ENCODE peak calls at places on chromosomes 1 and 21, in five cellular contexts. One of them, this sample, is unnamed.

GRCh38 chr21:46424062-46424591 is 34.6 kb upstream of the DIP2A start:
- DNase-seq in tibial artery: no peak
- DNase-seq in PC-9: no peak
- DNase-seq in H9: no peak
- DNase-seq in OCI-LY7: no peak
- DNase-seq in this sample: no peak

GRCh38 chr1:26045712-26046312 is at the start of gene SLC30A2:
- DNase-seq in tibial artery: no peak
- DNase-seq in OCI-LY7: no peak
- DNase-seq in PC-9: no peak
- DNase-seq in H9: peak; percentile 65
- DNase-seq in this sample: peak; percentile 57

GRCh38 chr1:86224651-86225050 is 68.1 kb upstream of the COL24A1 start:
- DNase-seq in tibial artery: no peak
- DNase-seq in OCI-LY7: no peak
- DNase-seq in PC-9: no peak
- DNase-seq in H9: no peak
- DNase-seq in this sample: no peak

GRCh38 chr1:40039245-40039756 is 1.2 kb upstream of the CAP1 start:
- DNase-seq in tibial artery: peak; percentile 82
- DNase-seq in H9: no peak
- DNase-seq in OCI-LY7: peak; percentile 88
- DNase-seq in PC-9: no peak
- DNase-seq in this sample: no peak

GRCh38 chr1:3429320-3429719 is 25.1 kb upstream of the ARHGEF16 start:
- DNase-seq in PC-9: no peak
- DNase-seq in OCI-LY7: no peak
- DNase-seq in tibial artery: no peak
- DNase-seq in H9: no peak
- DNase-seq in this sample: no peak

GRCh38 chr21:31201548-31201947 is 142.5 kb downstream of the TIAM1 start:
- DNase-seq in H9: no peak
- DNase-seq in OCI-LY7: no peak
- DNase-seq in tibial artery: no peak
- DNase-seq in PC-9: no peak
- DNase-seq in this sample: no peak

GRCh38 chr1:172823534-172823933 is 164.6 kb downstream of the FASLG start:
- DNase-seq in OCI-LY7: no peak
- DNase-seq in H9: no peak
- DNase-seq in PC-9: no peak
- DNase-seq in tibial artery: no peak
- DNase-seq in this sample: no peak

GRCh38 chr1:150066838-150067183 is 765 bp upstream of the VPS45 start:
- DNase-seq in PC-9: no peak
- DNase-seq in OCI-LY7: peak; percentile 83
- DNase-seq in H9: peak; percentile 81
- DNase-seq in tibial artery: peak; percentile 83
- DNase-seq in this sample: peak; percentile 76

GRCh38 chr1:109823543-109824348 is 60.0 kb upstream of the EPS8L3 start:
- DNase-seq in OCI-LY7: no peak
- DNase-seq in tibial artery: peak; percentile 92
- DNase-seq in H9: no peak
- DNase-seq in PC-9: peak; percentile 69
- DNase-seq in this sample: peak; percentile 35

GRCh38 chr1:87348346-87349019 is 19.8 kb downstream of the LMO4 start:
- DNase-seq in tibial artery: no peak
- DNase-seq in H9: no peak
- DNase-seq in OCI-LY7: no peak
- DNase-seq in PC-9: no peak
- DNase-seq in this sample: no peak

GRCh38 chr1:16606106-16606505 is 7.3 kb downstream of the NBPF1 start:
- DNase-seq in PC-9: no peak
- DNase-seq in tibial artery: no peak
- DNase-seq in H9: peak; percentile 15
- DNase-seq in OCI-LY7: no peak
- DNase-seq in this sample: no peak

GRCh38 chr21:45748593-45748992 is 105.1 kb downstream of the PCBP3 start:
- DNase-seq in tibial artery: peak; percentile 58
- DNase-seq in H9: no peak
- DNase-seq in OCI-LY7: no peak
- DNase-seq in PC-9: no peak
- DNase-seq in this sample: no peak

GRCh38 chr1:243421784-243422183 is 165.9 kb downstream of the SDCCAG8 start:
- DNase-seq in tibial artery: no peak
- DNase-seq in OCI-LY7: no peak
- DNase-seq in H9: peak; percentile 40
- DNase-seq in PC-9: peak; percentile 43
- DNase-seq in this sample: no peak

DNA sequence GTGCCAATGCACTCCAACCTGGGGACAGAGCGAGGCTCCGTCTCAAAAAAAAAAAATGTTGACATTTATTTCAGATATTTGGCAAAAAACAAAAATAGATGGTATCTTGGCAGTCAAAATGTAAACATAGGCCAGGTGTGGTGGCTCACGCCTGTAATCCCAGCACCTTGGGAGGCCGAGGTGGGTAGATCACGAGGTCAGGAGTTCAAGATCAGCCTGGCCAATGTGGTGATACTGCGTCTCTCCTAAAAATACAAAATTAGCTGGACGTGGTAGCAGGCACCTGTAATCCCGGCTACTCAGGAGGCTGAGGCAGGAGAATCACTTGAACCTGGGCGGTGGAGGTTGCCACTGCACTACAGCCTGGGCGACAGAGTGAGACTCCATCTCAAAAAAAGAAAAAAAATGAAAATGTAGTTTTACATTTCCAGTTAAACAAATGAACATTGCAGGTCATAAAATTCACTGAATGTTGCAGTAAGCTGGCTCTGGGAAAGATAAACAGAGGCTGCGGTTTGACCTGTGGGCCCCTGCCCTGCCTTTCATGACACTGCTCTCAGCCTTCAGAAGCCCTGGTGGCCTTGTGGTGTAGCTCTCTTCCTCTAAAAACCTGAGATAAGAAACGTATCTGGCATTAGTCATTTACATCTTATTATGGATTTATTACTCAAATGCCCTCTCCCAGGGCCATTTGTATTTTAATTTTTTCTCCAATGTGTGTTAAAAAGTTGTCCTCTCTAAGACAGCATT is 12.2 kb upstream of the SLC44A3 start:
- DNase-seq in H9: no peak
- DNase-seq in OCI-LY7: no peak
- DNase-seq in PC-9: peak; percentile 70
- DNase-seq in tibial artery: no peak
- DNase-seq in this sample: no peak
- TF ChIP-seq CTCF in H9: peak; percentile 16
- TF ChIP-seq CTCF in OCI-LY7: no peak
- TF ChIP-seq CTCF in PC-9: no peak
- TF ChIP-seq CTCF in tibial artery: no peak
- TF ChIP-seq CTCF in this sample: no peak

DNA sequence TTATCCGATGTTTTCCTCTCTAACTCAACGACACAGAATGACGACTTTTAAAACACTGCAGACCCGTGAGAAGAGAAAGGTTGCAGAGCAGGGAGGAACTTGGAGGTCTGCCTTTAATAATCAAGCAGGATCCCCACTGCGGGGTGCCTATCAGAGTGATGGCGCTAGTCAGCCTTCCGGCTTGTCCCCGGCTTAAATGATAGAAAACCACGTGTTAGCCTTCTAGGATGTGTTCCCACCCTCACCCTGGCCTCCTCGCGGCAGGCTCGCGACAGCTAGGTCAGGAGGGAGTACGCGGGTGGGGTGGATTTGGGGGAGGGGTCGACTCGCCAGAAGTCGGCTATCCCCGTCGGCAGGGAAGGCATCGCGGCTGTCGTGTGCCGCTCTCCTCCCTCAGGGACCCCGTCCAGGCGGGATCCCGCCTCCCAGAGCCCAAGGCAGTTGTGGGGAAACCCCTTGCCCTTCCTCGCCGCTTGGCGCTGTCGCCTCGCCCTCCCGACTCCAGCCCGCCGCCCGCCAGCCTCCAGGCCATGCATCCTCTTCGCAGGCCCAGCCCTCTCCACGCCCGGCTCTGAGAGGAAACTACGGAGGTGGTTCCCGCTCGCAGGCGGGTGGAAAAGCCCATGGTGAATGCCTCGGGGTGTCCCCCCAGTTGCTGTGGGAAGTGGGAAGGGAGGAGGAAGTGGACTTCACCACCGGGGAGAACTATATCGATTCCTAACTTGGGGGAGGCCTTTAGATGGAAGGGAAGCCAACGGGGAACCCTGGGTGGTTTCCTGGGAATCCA is 1.1 kb upstream of the SMG7 start:
- DNase-seq in OCI-LY7: peak; percentile 88
- DNase-seq in tibial artery: peak; percentile 85
- DNase-seq in H9: peak; percentile 77
- DNase-seq in PC-9: peak; percentile 77
- DNase-seq in this sample: peak; percentile 76
- TF ChIP-seq CTCF in OCI-LY7: peak; percentile 53
- TF ChIP-seq CTCF in tibial artery: no peak
- TF ChIP-seq CTCF in H9: peak; percentile 15
- TF ChIP-seq CTCF in PC-9: peak; percentile 22
- TF ChIP-seq CTCF in this sample: no peak

GRCh38 chr1:36656838-36657237 is 174.1 kb upstream of the CSF3R start:
- DNase-seq in PC-9: no peak
- DNase-seq in OCI-LY7: no peak
- DNase-seq in H9: no peak
- DNase-seq in tibial artery: no peak
- DNase-seq in this sample: no peak
- TF ChIP-seq CTCF in PC-9: no peak
- TF ChIP-seq CTCF in OCI-LY7: no peak
- TF ChIP-seq CTCF in H9: no peak
- TF ChIP-seq CTCF in tibial artery: no peak
- TF ChIP-seq CTCF in this sample: no peak

GRCh38 chr1:166679369-166679768 is 159.9 kb upstream of the POGK start:
- DNase-seq in PC-9: no peak
- DNase-seq in OCI-LY7: no peak
- DNase-seq in tibial artery: no peak
- DNase-seq in H9: no peak
- DNase-seq in this sample: no peak

GRCh38 chr1:166675213-166675612 is 164.1 kb upstream of the POGK start:
- DNase-seq in tibial artery: no peak
- DNase-seq in PC-9: no peak
- DNase-seq in OCI-LY7: no peak
- DNase-seq in H9: no peak
- DNase-seq in this sample: no peak

GRCh38 chr1:166673722-166674121 is 165.6 kb upstream of the POGK start:
- DNase-seq in H9: no peak
- DNase-seq in PC-9: no peak
- DNase-seq in tibial artery: no peak
- DNase-seq in OCI-LY7: no peak
- DNase-seq in this sample: no peak

GRCh38 chr1:166671627-166672026 is 167.6 kb upstream of the POGK start:
- DNase-seq in H9: no peak
- DNase-seq in tibial artery: no peak
- DNase-seq in OCI-LY7: no peak
- DNase-seq in PC-9: no peak
- DNase-seq in this sample: no peak

GRCh38 chr1:166676981-166677380 is 162.3 kb upstream of the POGK start:
- DNase-seq in OCI-LY7: no peak
- DNase-seq in H9: no peak
- DNase-seq in PC-9: no peak
- DNase-seq in tibial artery: no peak
- DNase-seq in this sample: no peak
- TF ChIP-seq CTCF in OCI-LY7: no peak
- TF ChIP-seq CTCF in H9: peak; percentile 44
- TF ChIP-seq CTCF in PC-9: peak; percentile 15
- TF ChIP-seq CTCF in tibial artery: no peak
- TF ChIP-seq CTCF in this sample: no peak

DNA sequence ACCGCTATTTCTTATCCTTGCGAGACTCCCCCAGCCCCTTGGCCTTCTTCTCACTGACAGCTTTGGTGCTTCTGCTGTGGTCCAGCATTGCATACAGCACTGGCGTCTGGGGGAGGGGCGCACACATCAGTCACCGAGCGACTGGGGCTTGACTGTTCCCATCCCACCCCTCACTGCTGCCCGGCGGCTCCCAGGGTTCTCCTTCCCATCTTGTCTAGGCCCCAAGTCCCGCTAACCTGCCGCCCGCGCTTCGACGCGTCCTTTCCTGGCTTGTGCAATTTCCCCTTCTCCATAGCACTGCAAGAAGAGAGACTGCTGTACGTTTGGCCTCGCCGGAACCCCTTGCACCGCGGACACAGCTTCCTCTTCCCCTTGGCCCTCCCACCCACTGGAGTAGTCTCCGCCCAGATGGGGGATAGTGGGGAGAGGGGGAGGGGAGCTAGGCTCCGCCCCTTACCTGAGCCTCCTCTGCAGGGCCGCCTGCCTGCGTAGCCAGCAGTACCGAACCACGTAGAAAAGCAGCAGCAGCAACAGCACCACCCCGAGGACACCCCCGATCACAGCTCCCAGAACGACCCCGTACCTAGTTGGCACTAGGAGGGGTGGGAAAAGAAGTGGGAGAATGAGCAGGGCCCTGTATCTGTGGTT is 3.8 kb downstream of the MPZ start:
- DNase-seq in OCI-LY7: peak; percentile 95
- DNase-seq in tibial artery: peak; percentile 76
- DNase-seq in H9: peak; percentile 99
- DNase-seq in PC-9: no peak
- DNase-seq in this sample: peak; percentile 69
- TF ChIP-seq CTCF in OCI-LY7: peak; percentile 79
- TF ChIP-seq CTCF in tibial artery: no peak
- TF ChIP-seq CTCF in H9: peak; percentile 77
- TF ChIP-seq CTCF in PC-9: no peak
- TF ChIP-seq CTCF in this sample: no peak

DNA sequence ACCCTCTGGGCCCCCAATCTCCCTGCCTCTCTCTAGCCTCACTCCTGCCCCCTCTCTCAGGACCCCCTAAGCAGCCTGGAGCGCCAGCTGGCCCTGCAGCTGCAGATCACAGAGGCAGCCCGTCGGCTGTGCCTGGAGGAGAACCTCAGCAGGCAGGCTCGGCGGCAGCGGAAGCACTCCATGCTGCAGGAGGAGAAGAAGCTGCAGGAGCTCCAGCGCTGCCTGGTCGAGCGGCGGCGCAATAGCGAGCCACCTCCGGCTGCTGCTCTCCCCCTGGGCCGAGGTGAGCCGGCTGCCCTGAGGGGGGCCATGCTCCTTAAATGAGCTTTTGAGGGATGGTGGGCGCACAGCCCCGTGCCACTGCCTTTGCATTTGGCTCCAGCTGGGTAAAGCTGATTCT is 6.2 kb downstream of the INAVA start:
- DNase-seq in PC-9: no peak
- DNase-seq in tibial artery: no peak
- DNase-seq in H9: no peak
- DNase-seq in OCI-LY7: no peak
- DNase-seq in this sample: no peak
- TF ChIP-seq CTCF in PC-9: no peak
- TF ChIP-seq CTCF in tibial artery: no peak
- TF ChIP-seq CTCF in H9: no peak
- TF ChIP-seq CTCF in OCI-LY7: no peak
- TF ChIP-seq CTCF in this sample: no peak

This sample was measured in nephron progenitor cell.